ENCODE peak calls at places on chromosomes 3 and 15, in four cellular contexts. D is PC-3, U is hepatocyte, Y is HCT116. F is an unnamed sample.
A peak's percentile ranks its signal among the peaks of the same experiment; 100 is the strongest.

GRCh38 chr3:191353022-191353777 is 22.9 kb upstream of the UTS2B start:
- DNase-seq in D (no peak), U (no peak), Y (no peak), F (no peak)

GRCh38 chr3:185157347-185157746 is 4.5 kb upstream of the C3orf70 start:
- DNase-seq in Y (no peak), U (no peak), D (no peak), F (no peak)

GRCh38 chr15:58934114-58934447 is 602 bp upstream of the SLTM start:
- DNase-seq in D (no peak), U (no peak), Y (no peak), F (no peak)

GRCh38 chr15:65401607-65402240 is 21.0 kb downstream of the IGDCC4 start:
- DNase-seq in D (no peak), U (no peak), Y (no peak), F (no peak)

GRCh38 chr3:194381460-194381875 is 11.9 kb upstream of the LRRC15 start:
- DNase-seq in U (no peak), D (peak; percentile 14), Y (peak; percentile 38), F (no peak)

GRCh38 chr3:136070334-136070733 is 104.8 kb downstream of the PPP2R3A start:
- DNase-seq in Y (no peak), D (peak; percentile 89), U (no peak), F (no peak)

GRCh38 chr3:179482857-179483256 is 31.6 kb upstream of the GNB4 start:
- DNase-seq in U (no peak), D (no peak), Y (no peak), F (no peak)

GRCh38 chr15:78302579-78302978 is 3.2 kb upstream of the SKIC8 start:
- DNase-seq in Y (no peak), U (no peak), D (peak; percentile 67), F (no peak)

GRCh38 chr3:53224026-53224425 is 31.8 kb downstream of the TKT start:
- DNase-seq in Y (no peak), U (no peak), D (no peak), F (no peak)

GRCh38 chr3:16338999-16339398 is 74.0 kb downstream of the OXNAD1 start:
- DNase-seq in D (peak; percentile 30), Y (no peak), U (peak; percentile 68), F (no peak)

DNA sequence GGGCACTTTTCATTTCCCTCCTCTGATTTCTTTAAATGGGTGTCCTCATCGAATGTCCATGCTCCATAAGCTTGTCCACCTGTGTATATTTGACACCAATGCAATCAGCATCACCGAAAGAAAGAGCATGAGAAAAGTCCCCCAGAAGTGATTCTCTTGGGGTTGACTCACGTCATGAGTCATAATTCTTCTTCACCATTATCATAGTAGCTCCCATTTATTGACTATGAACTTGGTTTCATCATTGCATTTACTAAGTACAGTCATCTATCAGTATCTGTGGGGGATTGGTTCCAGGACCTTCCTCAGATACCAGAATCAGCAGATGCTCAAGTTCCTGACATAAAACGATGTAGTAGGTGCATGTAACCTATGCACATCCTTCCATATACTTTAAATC is 372.5 kb upstream of the CFAP20DC start:
- DNase-seq in U (no peak), Y (no peak), D (peak; percentile 80), F (no peak)
- TF ChIP-seq EZH2phosphoT487 in U (no peak), Y (no peak), D (no peak), F (no peak)

GRCh38 chr3:153356908-153357307 is 194.9 kb downstream of the RAP2B start:
- DNase-seq in D (no peak), Y (no peak), U (no peak), F (no peak)
- TF ChIP-seq EZH2phosphoT487 in D (no peak), Y (no peak), U (no peak), F (no peak)

DNA sequence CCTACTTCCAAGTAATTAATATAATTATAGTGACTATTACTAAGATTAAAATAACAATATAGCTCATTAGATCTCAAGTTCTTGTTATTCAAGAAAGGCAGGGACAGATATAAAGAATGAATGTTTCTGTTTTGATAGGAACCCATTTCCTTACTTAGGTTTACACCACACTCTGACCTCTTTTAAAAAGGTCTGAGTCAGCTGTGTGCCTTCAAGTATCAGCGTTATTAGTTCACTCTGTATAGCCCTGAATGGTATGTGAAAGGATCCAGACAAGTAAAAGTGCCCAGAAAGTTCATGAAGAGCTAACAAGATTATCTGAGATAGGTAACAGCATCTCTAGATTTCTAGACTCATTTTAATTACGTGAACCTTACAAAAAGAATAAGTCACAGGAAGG is 28.9 kb downstream of the PDCD10 start:
- DNase-seq in U (no peak), Y (no peak), D (no peak), F (no peak)
- TF ChIP-seq EZH2phosphoT487 in U (no peak), Y (no peak), D (no peak), F (no peak)

DNA sequence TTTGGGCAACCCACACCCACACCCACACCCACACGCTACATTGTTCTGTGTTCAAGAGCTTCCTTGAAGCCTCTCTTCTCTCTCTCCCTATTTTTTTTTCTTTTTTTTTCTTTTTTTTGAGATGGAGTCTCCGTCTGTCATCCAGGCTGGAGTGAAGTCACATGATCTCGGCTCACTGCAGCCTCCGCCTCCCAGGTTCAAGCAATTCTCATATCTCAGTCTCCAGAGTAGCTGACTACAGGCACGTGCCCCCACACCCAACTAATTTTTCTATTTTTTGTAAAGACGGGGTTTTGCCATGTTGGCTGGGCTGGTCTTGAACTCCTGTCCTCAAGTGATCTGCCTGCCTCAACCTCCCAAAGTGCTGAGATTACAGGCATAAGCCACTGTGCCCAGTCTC is 271.1 kb downstream of the SHQ1 start:
- DNase-seq in U (no peak), Y (no peak), D (no peak), F (no peak)
- TF ChIP-seq EZH2phosphoT487 in U (no peak), Y (no peak), D (no peak), F (no peak)

GRCh38 chr3:123449092-123449985 is 449 bp upstream of the ADCY5 start:
- DNase-seq in U (peak; percentile 68), D (no peak), Y (no peak), F (peak; percentile 7)

GRCh38 chr3:123448503-123449091 is at the start of gene ADCY5:
- DNase-seq in D (no peak), Y (no peak), U (peak; percentile 44), F (no peak)

GRCh38 chr3:123451186-123451585 is 2.3 kb upstream of the ADCY5 start:
- DNase-seq in D (no peak), Y (no peak), U (no peak), F (no peak)

GRCh38 chr3:123447749-123448502 is 964 bp downstream of the ADCY5 start:
- DNase-seq in Y (no peak), D (no peak), U (peak; percentile 74), F (no peak)

DNA sequence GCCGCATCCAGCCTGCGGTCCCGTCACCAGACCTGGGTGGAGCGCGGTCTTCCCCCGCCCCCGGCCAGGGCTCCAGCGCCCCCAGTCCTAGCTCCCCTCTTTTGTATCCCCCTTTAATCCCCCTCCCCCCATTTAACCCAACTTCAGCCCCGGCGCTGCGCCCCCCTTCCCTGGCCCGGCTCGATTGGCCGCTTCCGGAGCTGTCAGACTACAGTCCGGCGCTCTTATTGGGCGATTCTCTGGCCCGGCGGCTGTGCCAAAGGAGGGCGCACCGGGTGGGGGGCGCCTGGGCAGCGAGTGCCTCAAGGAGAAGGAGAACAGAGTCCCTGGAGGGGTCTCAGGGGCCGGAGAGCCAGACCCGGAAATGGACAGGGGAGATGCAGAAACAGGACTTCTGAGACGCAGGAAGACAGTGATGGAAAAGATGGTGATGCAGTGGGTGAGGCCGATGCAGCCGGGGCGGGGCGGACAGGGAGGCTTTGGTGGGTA is 1.1 kb upstream of the ADCY5 start:
- DNase-seq in Y (no peak), U (peak; percentile 47), D (no peak), F (no peak)
- TF ChIP-seq EZH2phosphoT487 in Y (no peak), U (no peak), D (no peak), F (no peak)

GRCh38 chr3:153373571-153373970 is 211.5 kb downstream of the RAP2B start:
- DNase-seq in U (no peak), D (no peak), Y (no peak), F (no peak)

GRCh38 chr3:153385343-153385742 is 223.3 kb downstream of the RAP2B start:
- DNase-seq in U (no peak), D (no peak), Y (no peak), F (no peak)

DNA sequence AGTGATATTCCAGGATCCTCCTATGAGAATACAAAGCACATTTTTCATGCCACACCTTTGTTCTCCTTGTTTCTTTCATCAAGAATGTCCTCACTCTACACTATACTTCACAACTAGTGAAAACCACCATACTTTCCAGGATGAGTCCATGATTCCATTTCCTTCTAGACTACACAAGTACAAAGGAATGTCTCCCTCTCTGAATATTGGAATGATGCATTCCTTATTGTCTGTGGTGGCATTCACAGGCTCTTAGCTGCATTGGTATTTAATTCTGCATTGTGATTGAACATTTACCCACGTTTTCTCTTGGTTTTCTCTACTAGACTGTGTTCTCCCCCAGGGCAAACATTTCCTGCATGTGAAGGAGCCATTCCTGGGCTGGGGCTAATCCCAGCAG is 217.5 kb downstream of the RAP2B start:
- DNase-seq in Y (no peak), D (peak; percentile 12), U (no peak), F (no peak)
- TF ChIP-seq EZH2phosphoT487 in Y (no peak), D (no peak), U (no peak), F (no peak)

GRCh38 chr15:71129660-71130059 is 14.4 kb downstream of the THSD4 start:
- DNase-seq in U (no peak), D (no peak), Y (no peak), F (no peak)

GRCh38 chr15:71131601-71132357 is 16.5 kb downstream of the THSD4 start:
- DNase-seq in U (no peak), Y (no peak), D (peak; percentile 71), F (no peak)

GRCh38 chr15:71127083-71127482 is 11.8 kb downstream of the THSD4 start:
- DNase-seq in Y (no peak), D (no peak), U (no peak), F (no peak)

GRCh38 chr15:71125831-71126453 is 10.7 kb downstream of the THSD4 start:
- DNase-seq in U (no peak), D (no peak), Y (no peak), F (no peak)

GRCh38 chr15:71128939-71129562 is 13.8 kb downstream of the THSD4 start:
- DNase-seq in Y (no peak), D (peak; percentile 67), U (no peak), F (no peak)
- TF ChIP-seq EZH2phosphoT487 in Y (no peak), D (no peak), U (no peak), F (no peak)

F was measured in MM.1S.